ENCODE peak calls at places on chromosomes 1 and 21, in six cellular contexts. A is prostate gland, T is pancreas, E is left lung, B is heart left ventricle, F is lung. M is an unnamed sample.

GRCh38 chr1:99264201-99265021 is at the start of gene PLPPR4:
- DNase-seq in B (peak), T (peak), E (peak), F (peak), A (no peak), M (peak)

GRCh38 chr1:201143726-201144635 is 10.3 kb downstream of the TMEM9 start:
- DNase-seq in B (no peak), T (no peak), E (no peak), F (no peak), A (no peak), M (no peak)

GRCh38 chr1:94020764-94021579 is 100.0 kb downstream of the ABCA4 start:
- DNase-seq in E (no peak), T (no peak), A (no peak), F (peak), B (no peak), M (no peak)

GRCh38 chr1:121516279-121516967 is 331.6 kb downstream of the SRGAP2C start:
- DNase-seq in F (no peak), T (no peak), E (peak), A (no peak), B (peak), M (no peak)

GRCh38 chr1:153509729-153510354 is 25.9 kb downstream of the S100A6 start:
- DNase-seq in A (no peak), T (no peak), B (no peak), E (no peak), F (peak), M (peak)

GRCh38 chr1:10122926-10123325 is 87.4 kb upstream of the KIF1B start:
- DNase-seq in T (no peak), E (no peak), F (no peak), A (no peak), B (no peak), M (no peak)

GRCh38 chr1:2967881-2968280 is 53.4 kb upstream of the ACTRT2 start:
- DNase-seq in A (no peak), T (peak), B (peak), E (peak), F (no peak), M (no peak)

GRCh38 chr1:231053493-231054162 is 13.6 kb upstream of the FAM89A start:
- DNase-seq in E (no peak), F (peak), B (no peak), T (no peak), A (peak), M (peak)

GRCh38 chr1:223426936-223427335 is 33.7 kb downstream of the CCDC185 start:
- DNase-seq in T (no peak), E (no peak), B (no peak), F (no peak), A (no peak), M (no peak)

GRCh38 chr1:231973840-231974239 is 347.2 kb downstream of the DISC1 start:
- DNase-seq in E (no peak), T (no peak), A (no peak), F (no peak), B (no peak), M (no peak)

GRCh38 chr21:36041910-36042309 is 18.4 kb downstream of the SETD4 start:
- DNase-seq in F (no peak), A (no peak), B (no peak), E (no peak), T (no peak), M (no peak)

GRCh38 chr1:56081151-56081550 is 498.2 kb downstream of the PLPP3 start:
- DNase-seq in B (no peak), F (no peak), E (no peak), A (no peak), T (no peak), M (no peak)

GRCh38 chr21:35578831-35579470 is 481.4 kb downstream of the SETD4 start:
- DNase-seq in A (no peak), B (no peak), F (no peak), E (no peak), T (no peak), M (no peak)

GRCh38 chr1:201610806-201611205 is 71.9 kb downstream of the NAV1 start:
- DNase-seq in F (no peak), T (no peak), A (no peak), B (no peak), E (no peak), M (no peak)

GRCh38 chr1:20640183-20640597 is 6.9 kb downstream of the PINK1 start:
- DNase-seq in T (no peak), F (peak), E (no peak), A (peak), B (no peak), M (peak)

GRCh38 chr1:28775121-28775942 is 36.6 kb upstream of the OPRD1 start:
- DNase-seq in E (peak), F (peak), A (peak), B (peak), T (peak), M (peak)

GRCh38 chr1:69520326-69520725 is 47.4 kb upstream of the LRRC7 start:
- DNase-seq in E (no peak), F (no peak), A (no peak), T (no peak), B (no peak), M (no peak)

GRCh38 chr1:193479187-193479586 is 292.8 kb upstream of the B3GALT2 start:
- DNase-seq in E (no peak), T (no peak), B (no peak), A (no peak), F (no peak), M (peak)

GRCh38 chr1:219985169-219985568 is 56.8 kb upstream of the SLC30A10 start:
- DNase-seq in T (no peak), F (no peak), E (no peak), B (no peak), A (no peak), M (no peak)

GRCh38 chr21:35491114-35491513 is 442.0 kb upstream of the RUNX1 start:
- DNase-seq in E (no peak), T (no peak), B (no peak), A (no peak), F (no peak), M (no peak)

GRCh38 chr1:1788646-1789431 is 10.6 kb upstream of the NADK start:
- DNase-seq in A (no peak), F (no peak), E (no peak), T (no peak), B (no peak), M (peak)

GRCh38 chr1:230215049-230215448 is 148.0 kb downstream of the GALNT2 start:
- DNase-seq in A (no peak), F (peak), E (peak), T (no peak), B (no peak), M (peak)

GRCh38 chr1:203992440-203992839 is 80.5 kb upstream of the SOX13 start:
- DNase-seq in T (no peak), E (no peak), A (no peak), B (no peak), F (no peak), M (no peak)

GRCh38 chr1:225766967-225767413 is 10.6 kb upstream of the SRP9 start:
- DNase-seq in F (peak), A (no peak), T (no peak), E (no peak), B (no peak), M (peak)

GRCh38 chr1:186420923-186421322 is 40.0 kb downstream of the PDC start:
- DNase-seq in B (no peak), E (no peak), A (no peak), F (no peak), T (no peak), M (no peak)

GRCh38 chr1:14238472-14239059 is 359.9 kb upstream of the KAZN start:
- DNase-seq in A (no peak), F (peak), T (no peak), B (peak), E (no peak), M (peak)

GRCh38 chr1:212669600-212669999 is 30.0 kb downstream of the BATF3 start:
- DNase-seq in B (no peak), A (no peak), E (no peak), T (no peak), F (no peak), M (no peak)

GRCh38 chr1:212667223-212668139 is 32.2 kb downstream of the BATF3 start:
- DNase-seq in B (peak), A (no peak), F (peak), T (no peak), E (no peak), M (no peak)

GRCh38 chr1:212668477-212668876 is 31.2 kb downstream of the BATF3 start:
- DNase-seq in F (no peak), B (peak), T (no peak), A (no peak), E (no peak), M (no peak)

GRCh38 chr1:212670301-212670700 is 29.3 kb downstream of the BATF3 start:
- DNase-seq in F (no peak), B (no peak), A (no peak), T (no peak), E (no peak), M (no peak)

GRCh38 chr1:212669102-212669501 is 30.5 kb downstream of the BATF3 start:
- DNase-seq in B (no peak), F (no peak), E (no peak), T (no peak), A (no peak), M (no peak)
- TF ChIP-seq CTCF in B (no peak), F (no peak), E (peak), T (no peak), A (no peak), M (no peak)

GRCh38 chr1:59737638-59738037 is 77.1 kb upstream of the HOOK1 start:
- DNase-seq in F (no peak), T (no peak), E (no peak), B (no peak), A (no peak), M (no peak)
- H3K27ac ChIP-seq in F (no peak), T (peak), E (no peak), B (no peak), A (peak), M (peak)

GRCh38 chr1:59183918-59184317 is 113.0 kb upstream of the FGGY start:
- DNase-seq in E (no peak), F (no peak), A (no peak), T (no peak), B (no peak), M (no peak)

GRCh38 chr1:59185163-59185855 is 111.6 kb upstream of the FGGY start:
- DNase-seq in A (no peak), T (no peak), E (no peak), B (no peak), F (no peak), M (no peak)

GRCh38 chr1:59184506-59184905 is 112.4 kb upstream of the FGGY start:
- DNase-seq in F (no peak), T (no peak), E (no peak), A (no peak), B (no peak), M (no peak)

GRCh38 chr1:59188413-59189213 is 108.3 kb upstream of the FGGY start:
- DNase-seq in F (peak), B (no peak), A (no peak), E (no peak), T (no peak), M (no peak)

DNA sequence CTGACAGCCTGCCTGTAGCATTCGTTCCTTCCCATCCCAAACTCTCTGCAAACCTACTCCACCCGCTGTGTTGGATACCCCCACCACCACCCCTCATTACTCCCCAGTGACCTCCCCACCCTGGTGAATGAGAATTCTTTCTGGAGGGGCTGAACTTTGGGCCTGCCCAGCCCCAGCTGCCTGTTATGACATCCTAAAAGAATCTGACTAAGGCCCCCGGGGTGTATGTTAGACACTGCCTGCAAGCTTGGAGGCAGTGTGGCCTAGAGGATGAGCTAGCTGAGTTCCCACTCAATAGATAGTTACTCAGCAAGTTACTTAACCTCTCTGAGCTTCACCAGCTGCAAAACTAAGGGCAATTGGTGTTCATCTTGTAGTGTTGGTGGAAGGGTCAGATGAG is 110.2 kb upstream of the FGGY start:
- DNase-seq in B (no peak), T (no peak), F (no peak), E (no peak), A (no peak), M (no peak)
- TF ChIP-seq CTCF in B (no peak), T (no peak), F (no peak), E (no peak), A (no peak), M (no peak)

DNA sequence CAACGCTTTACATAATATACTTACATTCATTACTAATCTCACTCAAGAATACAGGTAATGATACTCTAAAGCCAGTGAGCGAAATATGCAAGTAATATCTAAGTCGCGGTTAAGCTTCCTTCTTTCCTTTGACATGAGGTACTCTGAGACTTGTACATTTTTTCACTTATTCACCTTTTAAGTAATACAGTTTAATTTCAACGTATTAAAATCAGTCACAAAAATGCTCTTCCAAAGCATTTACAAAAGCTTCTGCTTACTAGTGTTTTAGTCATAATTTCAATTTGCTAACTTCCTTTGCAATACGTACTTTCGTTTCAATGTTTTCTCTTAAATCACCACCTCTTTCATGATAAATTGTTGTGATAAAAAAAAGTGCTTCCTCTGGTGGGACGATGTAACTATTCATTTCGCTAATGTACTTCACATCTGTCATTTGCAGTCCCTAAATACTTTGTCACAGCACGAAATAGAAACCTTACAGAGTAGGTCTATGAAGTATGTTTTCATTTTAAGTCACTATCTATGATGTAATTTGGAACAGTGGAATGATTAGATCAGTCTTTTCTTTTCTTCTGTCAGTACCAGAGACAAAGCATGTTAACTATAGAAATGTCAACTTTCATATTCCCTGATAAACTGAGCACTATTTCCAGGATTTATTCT is 34.0 kb upstream of the ADGRL4 start:
- DNase-seq in F (no peak), E (no peak), T (no peak), A (no peak), B (no peak), M (no peak)
- H3K27ac ChIP-seq in F (no peak), E (no peak), T (no peak), A (no peak), B (peak), M (no peak)

GRCh38 chr1:18972531-18972930 is 16.1 kb upstream of the IFFO2 start:
- DNase-seq in A (no peak), E (no peak), T (no peak), B (no peak), F (no peak), M (no peak)
- TF ChIP-seq CTCF in A (peak), E (no peak), T (no peak), B (peak), F (peak), M (no peak)

GRCh38 chr1:167474191-167474641 is 44.1 kb downstream of the CD247 start:
- DNase-seq in F (no peak), A (no peak), B (no peak), T (no peak), E (no peak), M (no peak)
- H3K27ac ChIP-seq in F (no peak), A (no peak), B (no peak), T (no peak), E (no peak), M (no peak)

DNA sequence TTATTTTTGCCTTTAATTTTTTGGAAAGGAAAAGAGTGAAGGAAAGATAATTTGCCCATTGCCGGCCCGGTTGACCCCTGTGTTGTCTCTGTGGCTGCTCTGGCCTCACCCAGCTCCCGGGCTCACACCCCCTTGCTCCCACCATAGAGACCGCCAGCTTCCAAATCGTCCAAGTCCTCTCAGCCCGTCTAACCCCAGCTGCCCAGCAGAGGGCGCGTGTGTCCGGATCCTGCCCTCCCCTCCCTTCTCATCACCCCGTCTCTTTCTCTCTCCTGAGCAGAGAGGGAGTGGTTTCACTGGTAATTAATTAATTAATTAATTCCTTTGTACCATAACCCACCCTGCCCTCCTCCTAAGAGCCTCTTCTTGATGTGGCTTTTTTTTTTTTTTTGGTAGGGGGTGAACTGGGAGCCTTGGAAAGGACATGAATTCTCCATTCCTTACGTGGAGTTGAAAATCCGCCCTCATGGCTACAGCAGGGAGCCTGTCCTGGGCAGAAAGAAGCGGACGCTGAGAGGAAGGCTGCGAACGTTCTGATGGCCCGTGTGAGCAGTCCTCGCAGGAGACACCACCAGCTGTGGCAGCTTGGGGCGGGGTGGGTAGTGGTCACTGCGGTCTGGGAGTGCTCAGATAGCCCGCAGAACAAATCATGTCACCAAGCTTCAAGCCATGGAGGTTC is 45.9 kb downstream of the KIAA0040 start:
- DNase-seq in E (peak), B (peak), A (peak), T (peak), F (peak), M (peak)
- TF ChIP-seq CTCF in E (peak), B (peak), A (peak), T (peak), F (peak), M (peak)

M was measured in stomach.